ENCODE peak calls at places on chromosomes 12 and 14, in six cellular contexts. O is stomach, G is suprapubic skin, E is prostate gland, T is cardiac fibroblast, S is mucosa of descending colon. Q is an unnamed sample.

GRCh38 chr12:113659015-113659414 is 187.3 kb upstream of the LHX5 start:
- DNase-seq in O (no peak), E (no peak), T (no peak), G (no peak), S (no peak), Q (no peak)

GRCh38 chr12:131608740-131609665 is 101.9 kb upstream of the SFSWAP start:
- DNase-seq in O (peak; percentile 48), E (peak; percentile 28), G (peak; percentile 89), S (peak; percentile 77), T (peak; percentile 53), Q (peak; percentile 43)

GRCh38 chr12:80162177-80162576 is 62.8 kb downstream of the OTOGL start:
- DNase-seq in G (no peak), E (no peak), T (no peak), S (no peak), O (no peak), Q (no peak)

GRCh38 chr12:42525444-42525843 is 64.1 kb downstream of the PRICKLE1 start:
- DNase-seq in O (no peak), G (no peak), T (no peak), E (no peak), S (no peak), Q (no peak)

GRCh38 chr14:50342211-50343080 is 30.3 kb downstream of the DMAC2L start:
- DNase-seq in G (peak; percentile 82), O (no peak), T (peak; percentile 81), S (peak; percentile 63), E (peak; percentile 80), Q (peak; percentile 97)

GRCh38 chr14:65224799-65225198 is 122.5 kb upstream of the MAX start:
- DNase-seq in G (no peak), O (peak; percentile 76), T (peak; percentile 68), S (no peak), E (peak; percentile 44), Q (no peak)

GRCh38 chr14:104867371-104868059 is 2.4 kb downstream of the CEP170B start:
- DNase-seq in T (no peak), O (no peak), G (no peak), S (peak; percentile 28), E (no peak), Q (no peak)

GRCh38 chr12:12404297-12404696 is 47.4 kb downstream of the BORCS5 start:
- DNase-seq in O (no peak), E (no peak), S (no peak), G (no peak), T (no peak), Q (no peak)

GRCh38 chr12:111457577-111457976 is 51.9 kb downstream of the SH2B3 start:
- DNase-seq in E (no peak), T (no peak), O (no peak), S (no peak), G (peak; percentile 50), Q (no peak)

GRCh38 chr12:54983536-54984102 is 943 bp downstream of the TESPA1 start:
- DNase-seq in T (no peak), S (no peak), G (no peak), E (no peak), O (no peak), Q (no peak)

DNA sequence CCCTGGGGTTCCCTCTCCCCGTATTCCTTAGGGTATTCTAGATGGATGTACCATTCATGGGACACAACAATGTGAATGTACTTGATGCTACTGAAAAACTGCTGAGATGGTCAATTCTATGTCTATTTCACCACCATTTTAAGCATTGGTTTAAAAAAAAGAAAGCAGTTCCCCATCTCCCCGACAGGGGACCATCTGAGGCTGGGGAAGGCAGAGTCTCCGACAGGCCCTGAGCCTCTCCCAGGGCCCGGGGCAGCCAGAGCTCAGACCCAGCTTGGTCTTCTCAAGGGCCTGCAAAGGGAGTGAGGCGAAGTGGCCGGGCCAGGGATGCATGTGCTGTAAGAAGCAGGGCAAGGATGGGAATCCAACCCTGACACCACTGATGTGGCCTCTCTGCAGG is 234.2 kb downstream of the BCL11B start:
- DNase-seq in T (no peak), G (no peak), S (no peak), O (peak; percentile 24), E (no peak), Q (no peak)
- TF ChIP-seq CTCF in T (no peak), G (no peak), S (no peak), O (no peak), E (no peak), Q (no peak)

DNA sequence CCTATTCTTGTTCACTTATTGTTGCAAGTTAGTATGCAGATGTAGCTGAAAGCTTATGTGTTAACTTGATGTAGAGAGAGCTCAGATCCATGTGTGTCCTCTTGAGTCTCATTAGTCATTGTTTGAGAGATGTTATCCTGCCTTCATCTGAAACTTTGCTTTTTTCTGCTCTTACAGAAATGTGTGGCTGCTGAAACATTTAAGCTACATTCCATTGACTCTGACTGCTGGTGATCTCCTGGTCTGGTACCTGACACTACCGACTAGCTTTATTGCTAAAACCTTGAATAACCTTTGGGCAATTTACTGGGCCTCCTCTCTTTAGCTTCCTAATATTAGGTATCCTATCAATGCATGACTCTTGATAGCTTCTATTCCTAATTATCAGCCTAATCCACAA is 705.6 kb upstream of the FOXG1 start:
- DNase-seq in E (no peak), S (no peak), O (no peak), T (no peak), G (no peak), Q (no peak)
- H3K4me3 ChIP-seq in E (no peak overlapping the region), S (no peak overlapping the region), O (no peak overlapping the region), T (no peak overlapping the region), G (no peak overlapping the region), Q (no peak overlapping the region)

DNA sequence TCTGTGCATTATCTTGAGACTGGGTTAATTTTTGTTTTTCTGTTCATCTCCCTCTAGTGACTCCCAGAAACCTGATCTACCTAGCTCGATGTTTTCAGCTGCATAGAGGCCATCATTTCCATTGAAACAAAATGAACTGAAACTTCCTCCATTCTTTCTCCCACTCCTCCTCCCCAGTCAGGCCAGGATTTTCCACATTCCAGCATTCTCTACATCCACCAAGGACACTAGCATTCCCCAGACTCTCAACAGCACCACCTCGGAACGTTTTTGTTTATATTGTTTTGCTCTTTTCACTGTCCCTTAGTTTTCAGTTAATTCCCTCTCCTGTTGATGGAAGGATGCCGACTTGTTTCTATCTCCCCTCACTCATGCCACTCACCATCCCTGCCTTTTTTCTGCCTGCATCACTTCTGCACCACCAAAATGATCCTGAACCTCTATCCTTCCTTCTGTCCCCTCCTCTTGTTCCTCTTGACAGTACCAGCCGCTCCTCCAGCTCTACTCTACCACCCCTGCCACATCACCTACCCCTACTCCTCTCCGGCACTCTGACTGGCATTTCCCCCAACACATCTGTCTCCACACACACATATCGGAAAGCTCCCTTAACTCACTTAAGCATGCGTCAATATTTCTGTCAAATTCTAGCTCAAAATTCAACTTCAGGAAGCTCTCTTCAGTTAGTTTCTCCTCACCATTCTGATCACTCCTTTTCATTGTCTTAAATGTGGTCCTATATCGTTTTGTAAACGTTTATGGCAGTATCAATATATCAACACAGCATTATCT is 13.2 kb downstream of the OR6S1 start:
- DNase-seq in G (no peak), T (no peak), O (no peak), E (no peak), S (no peak), Q (no peak)
- TF ChIP-seq CTCF in G (no peak), T (no peak), O (no peak), E (no peak), S (no peak), Q (no peak)

GRCh38 chr12:110050927-110051326 is 2.6 kb upstream of the C12orf76 start:
- DNase-seq in O (no peak), T (no peak), G (no peak), E (no peak), S (no peak), Q (no peak)

GRCh38 chr12:110048242-110049027 is at the start of gene C12orf76:
- DNase-seq in T (peak; percentile 97), S (peak; percentile 94), E (peak; percentile 89), G (peak; percentile 97), O (peak; percentile 94), Q (peak; percentile 95)

GRCh38 chr12:110042260-110042659 is 6.1 kb downstream of the C12orf76 start:
- DNase-seq in G (no peak), E (no peak), S (no peak), O (no peak), T (no peak), Q (no peak)

GRCh38 chr12:110047297-110047940 is 903 bp downstream of the C12orf76 start:
- DNase-seq in S (no peak), E (no peak), T (no peak), G (no peak), O (no peak), Q (no peak)

DNA sequence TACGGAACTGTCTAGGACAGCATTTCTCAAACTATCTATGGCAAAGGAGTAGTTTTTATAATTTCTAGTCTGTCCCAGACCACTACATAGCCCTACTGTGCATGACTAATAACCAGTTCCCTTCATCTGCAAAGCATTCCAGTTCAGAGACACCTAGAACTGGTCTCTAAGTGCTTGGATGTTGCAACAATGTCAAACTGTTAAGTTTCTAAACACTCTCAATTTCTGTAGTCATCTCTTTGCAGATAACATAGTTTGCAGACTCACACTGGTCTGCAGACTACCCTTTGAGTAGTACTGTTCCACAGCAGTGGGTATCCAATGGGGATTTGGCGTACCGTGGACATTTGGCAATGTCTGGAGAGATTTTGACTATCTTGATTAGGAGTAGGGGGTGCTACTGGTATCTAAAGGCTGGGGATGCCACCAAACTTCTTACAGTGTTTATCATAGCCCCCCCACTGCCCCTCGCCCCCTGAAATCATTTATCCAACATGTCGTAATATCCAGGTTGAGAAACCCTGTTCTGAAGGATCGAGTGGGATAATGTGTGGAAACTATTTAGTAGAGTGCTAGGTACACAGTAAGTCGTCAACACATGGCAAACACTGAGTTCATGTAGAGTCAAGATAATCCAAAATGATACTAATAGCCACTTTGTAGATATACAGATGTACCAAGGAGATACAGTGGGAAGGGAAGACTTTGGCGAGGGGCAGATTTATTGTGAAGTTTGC is 1.7 kb downstream of the C12orf76 start:
- DNase-seq in S (no peak), E (no peak), T (peak; percentile 17), G (no peak), O (no peak), Q (peak; percentile 49)
- H3K4me3 ChIP-seq in S (no peak overlapping the region), E (no peak overlapping the region), T (no peak overlapping the region), G (no peak overlapping the region), O (no peak overlapping the region), Q (no peak overlapping the region)

DNA sequence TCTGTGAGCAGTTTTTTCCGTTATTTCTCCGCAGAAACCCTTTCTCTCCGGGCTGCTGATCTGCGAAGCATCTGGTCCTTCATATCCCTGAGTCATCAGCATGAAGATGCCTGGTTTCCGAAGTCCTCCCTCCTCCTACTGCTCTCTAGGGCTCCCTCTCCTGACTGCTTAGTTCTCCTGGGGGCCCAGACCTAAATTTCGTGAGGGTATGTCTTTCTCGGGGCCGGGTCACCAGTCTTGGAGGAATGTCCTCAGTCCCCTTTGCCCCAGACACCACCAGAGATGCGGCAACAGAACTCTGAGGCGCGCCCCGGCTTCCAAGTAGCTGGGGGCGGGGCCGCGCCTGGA is 622 bp upstream of the BICDL1 start:
- DNase-seq in O (no peak), T (peak; percentile 21), G (no peak), S (no peak), E (no peak), Q (peak; percentile 30)
- TF ChIP-seq CTCF in O (no peak), T (peak; percentile 16), G (no peak), S (no peak), E (no peak), Q (peak; percentile 23)

GRCh38 chr12:2669560-2669959 is 125.2 kb upstream of the FKBP4 start:
- DNase-seq in E (no peak), O (no peak), T (no peak), G (peak; percentile 26), S (no peak), Q (no peak)
- H3K4me3 ChIP-seq in E (no peak overlapping the region), O (no peak overlapping the region), T (no peak overlapping the region), G (no peak overlapping the region), S (no peak overlapping the region), Q (no peak overlapping the region)